ENCODE peak calls at places on chromosomes 6 and 20, in seven cellular contexts. One of them, this sample, is unnamed.

GRCh38 chr6:73728548-73729205 is 32.7 kb downstream of the CD109 start:
- DNase-seq in stimulated activated CD8-positive, alpha-beta memory T cell treated with anti-CD3 and anti-CD28 coated beads, Interleukin-15, amount 100 ng/mL, for 4 hours: no peak
- DNase-seq in brain pericyte: no peak
- DNase-seq in CD4-positive, alpha-beta T cell: no peak
- DNase-seq in NB4: peak; percentile 28
- DNase-seq in EL: no peak
- DNase-seq in NCI-H2171 treated with DMSO at 0.1 percent for 48 hours: no peak
- DNase-seq in this sample: peak; percentile 69

GRCh38 chr20:54995553-54995952 is 520.2 kb downstream of the DOK5 start:
- DNase-seq in NCI-H2171 treated with DMSO at 0.1 percent for 48 hours: no peak
- DNase-seq in NB4: no peak
- DNase-seq in brain pericyte: no peak
- DNase-seq in EL: no peak
- DNase-seq in CD4-positive, alpha-beta T cell: no peak
- DNase-seq in stimulated activated CD8-positive, alpha-beta memory T cell treated with anti-CD3 and anti-CD28 coated beads, Interleukin-15, amount 100 ng/mL, for 4 hours: no peak
- DNase-seq in this sample: no peak

GRCh38 chr6:44735631-44735963 is 348.1 kb downstream of the CDC5L start:
- DNase-seq in NCI-H2171 treated with DMSO at 0.1 percent for 48 hours: no peak
- DNase-seq in brain pericyte: no peak
- DNase-seq in NB4: no peak
- DNase-seq in CD4-positive, alpha-beta T cell: no peak
- DNase-seq in stimulated activated CD8-positive, alpha-beta memory T cell treated with anti-CD3 and anti-CD28 coated beads, Interleukin-15, amount 100 ng/mL, for 4 hours: no peak
- DNase-seq in EL: peak; percentile 81
- DNase-seq in this sample: no peak

GRCh38 chr6:20906938-20907337 is 372.7 kb downstream of the CDKAL1 start:
- DNase-seq in stimulated activated CD8-positive, alpha-beta memory T cell treated with anti-CD3 and anti-CD28 coated beads, Interleukin-15, amount 100 ng/mL, for 4 hours: no peak
- DNase-seq in brain pericyte: peak; percentile 53
- DNase-seq in NCI-H2171 treated with DMSO at 0.1 percent for 48 hours: no peak
- DNase-seq in EL: peak; percentile 38
- DNase-seq in NB4: peak; percentile 82
- DNase-seq in CD4-positive, alpha-beta T cell: no peak
- DNase-seq in this sample: no peak

GRCh38 chr6:169520104-169520503 is 181.7 kb downstream of the WDR27 start:
- DNase-seq in stimulated activated CD8-positive, alpha-beta memory T cell treated with anti-CD3 and anti-CD28 coated beads, Interleukin-15, amount 100 ng/mL, for 4 hours: no peak
- DNase-seq in NB4: no peak
- DNase-seq in brain pericyte: no peak
- DNase-seq in EL: peak; percentile 41
- DNase-seq in CD4-positive, alpha-beta T cell: no peak
- DNase-seq in NCI-H2171 treated with DMSO at 0.1 percent for 48 hours: no peak
- DNase-seq in this sample: no peak

GRCh38 chr6:149508485-149508884 is 23.7 kb upstream of the ZC3H12D start:
- DNase-seq in brain pericyte: no peak
- DNase-seq in NCI-H2171 treated with DMSO at 0.1 percent for 48 hours: no peak
- DNase-seq in EL: no peak
- DNase-seq in NB4: no peak
- DNase-seq in stimulated activated CD8-positive, alpha-beta memory T cell treated with anti-CD3 and anti-CD28 coated beads, Interleukin-15, amount 100 ng/mL, for 4 hours: no peak
- DNase-seq in CD4-positive, alpha-beta T cell: no peak
- DNase-seq in this sample: no peak

GRCh38 chr6:21612067-21612745 is 18.7 kb downstream of the SOX4 start:
- DNase-seq in CD4-positive, alpha-beta T cell: no peak
- DNase-seq in NB4: no peak
- DNase-seq in NCI-H2171 treated with DMSO at 0.1 percent for 48 hours: peak; percentile 92
- DNase-seq in brain pericyte: no peak
- DNase-seq in stimulated activated CD8-positive, alpha-beta memory T cell treated with anti-CD3 and anti-CD28 coated beads, Interleukin-15, amount 100 ng/mL, for 4 hours: no peak
- DNase-seq in EL: no peak
- DNase-seq in this sample: no peak

GRCh38 chr6:131054392-131055250 is 8.4 kb downstream of the EPB41L2 start:
- DNase-seq in EL: peak; percentile 78
- DNase-seq in brain pericyte: no peak
- DNase-seq in NB4: no peak
- DNase-seq in NCI-H2171 treated with DMSO at 0.1 percent for 48 hours: no peak
- DNase-seq in CD4-positive, alpha-beta T cell: no peak
- DNase-seq in stimulated activated CD8-positive, alpha-beta memory T cell treated with anti-CD3 and anti-CD28 coated beads, Interleukin-15, amount 100 ng/mL, for 4 hours: no peak
- DNase-seq in this sample: no peak

GRCh38 chr6:93701526-93701925 is 282.2 kb upstream of the EPHA7 start:
- DNase-seq in CD4-positive, alpha-beta T cell: no peak
- DNase-seq in NCI-H2171 treated with DMSO at 0.1 percent for 48 hours: no peak
- DNase-seq in NB4: no peak
- DNase-seq in brain pericyte: no peak
- DNase-seq in EL: no peak
- DNase-seq in stimulated activated CD8-positive, alpha-beta memory T cell treated with anti-CD3 and anti-CD28 coated beads, Interleukin-15, amount 100 ng/mL, for 4 hours: no peak
- DNase-seq in this sample: no peak

GRCh38 chr6:141326426-141326825 is 806.3 kb upstream of the GJE1 start:
- DNase-seq in NB4: peak; percentile 44
- DNase-seq in EL: peak; percentile 98
- DNase-seq in CD4-positive, alpha-beta T cell: peak; percentile 4
- DNase-seq in brain pericyte: peak; percentile 89
- DNase-seq in stimulated activated CD8-positive, alpha-beta memory T cell treated with anti-CD3 and anti-CD28 coated beads, Interleukin-15, amount 100 ng/mL, for 4 hours: peak; percentile 7
- DNase-seq in NCI-H2171 treated with DMSO at 0.1 percent for 48 hours: no peak
- DNase-seq in this sample: no peak

GRCh38 chr6:152233547-152234320 is 403.4 kb downstream of the SYNE1 start:
- DNase-seq in CD4-positive, alpha-beta T cell: no peak
- DNase-seq in EL: no peak
- DNase-seq in NCI-H2171 treated with DMSO at 0.1 percent for 48 hours: no peak
- DNase-seq in stimulated activated CD8-positive, alpha-beta memory T cell treated with anti-CD3 and anti-CD28 coated beads, Interleukin-15, amount 100 ng/mL, for 4 hours: no peak
- DNase-seq in brain pericyte: no peak
- DNase-seq in NB4: no peak
- DNase-seq in this sample: no peak

GRCh38 chr6:149716584-149716983 is 1.3 kb downstream of the LATS1 start:
- DNase-seq in stimulated activated CD8-positive, alpha-beta memory T cell treated with anti-CD3 and anti-CD28 coated beads, Interleukin-15, amount 100 ng/mL, for 4 hours: no peak
- DNase-seq in NB4: peak; percentile 19
- DNase-seq in CD4-positive, alpha-beta T cell: no peak
- DNase-seq in brain pericyte: no peak
- DNase-seq in NCI-H2171 treated with DMSO at 0.1 percent for 48 hours: no peak
- DNase-seq in EL: peak; percentile 15
- DNase-seq in this sample: peak; percentile 21

GRCh38 chr6:17851001-17851719 is 136.3 kb downstream of the KIF13A start:
- DNase-seq in NB4: no peak
- DNase-seq in stimulated activated CD8-positive, alpha-beta memory T cell treated with anti-CD3 and anti-CD28 coated beads, Interleukin-15, amount 100 ng/mL, for 4 hours: no peak
- DNase-seq in brain pericyte: no peak
- DNase-seq in NCI-H2171 treated with DMSO at 0.1 percent for 48 hours: no peak
- DNase-seq in EL: peak; percentile 9
- DNase-seq in CD4-positive, alpha-beta T cell: no peak
- DNase-seq in this sample: no peak

GRCh38 chr20:19022791-19023448 is 189.5 kb upstream of the SLC24A3 start:
- DNase-seq in NCI-H2171 treated with DMSO at 0.1 percent for 48 hours: peak; percentile 21
- DNase-seq in EL: no peak
- DNase-seq in CD4-positive, alpha-beta T cell: no peak
- DNase-seq in brain pericyte: no peak
- DNase-seq in NB4: no peak
- DNase-seq in stimulated activated CD8-positive, alpha-beta memory T cell treated with anti-CD3 and anti-CD28 coated beads, Interleukin-15, amount 100 ng/mL, for 4 hours: no peak
- DNase-seq in this sample: no peak

GRCh38 chr20:17985388-17986018 is 16.7 kb downstream of the MGME1 start:
- DNase-seq in EL: no peak
- DNase-seq in stimulated activated CD8-positive, alpha-beta memory T cell treated with anti-CD3 and anti-CD28 coated beads, Interleukin-15, amount 100 ng/mL, for 4 hours: no peak
- DNase-seq in NB4: no peak
- DNase-seq in brain pericyte: no peak
- DNase-seq in CD4-positive, alpha-beta T cell: no peak
- DNase-seq in NCI-H2171 treated with DMSO at 0.1 percent for 48 hours: no peak
- DNase-seq in this sample: no peak

GRCh38 chr6:157823523-157824370 is 701 bp downstream of the SNX9 start:
- DNase-seq in NCI-H2171 treated with DMSO at 0.1 percent for 48 hours: peak; percentile 72
- DNase-seq in stimulated activated CD8-positive, alpha-beta memory T cell treated with anti-CD3 and anti-CD28 coated beads, Interleukin-15, amount 100 ng/mL, for 4 hours: peak; percentile 41
- DNase-seq in brain pericyte: no peak
- DNase-seq in EL: peak; percentile 58
- DNase-seq in NB4: peak; percentile 69
- DNase-seq in CD4-positive, alpha-beta T cell: peak; percentile 51
- DNase-seq in this sample: peak; percentile 45

GRCh38 chr6:3913077-3913957 is 64.1 kb downstream of the FAM50B start:
- DNase-seq in EL: peak; percentile 99
- DNase-seq in brain pericyte: peak; percentile 59
- DNase-seq in NB4: no peak
- DNase-seq in stimulated activated CD8-positive, alpha-beta memory T cell treated with anti-CD3 and anti-CD28 coated beads, Interleukin-15, amount 100 ng/mL, for 4 hours: no peak
- DNase-seq in NCI-H2171 treated with DMSO at 0.1 percent for 48 hours: peak; percentile 18
- DNase-seq in CD4-positive, alpha-beta T cell: no peak
- DNase-seq in this sample: no peak

GRCh38 chr6:42742116-42742894 is 3.6 kb downstream of the TBCC start:
- DNase-seq in EL: peak; percentile 24
- DNase-seq in NCI-H2171 treated with DMSO at 0.1 percent for 48 hours: peak; percentile 100
- DNase-seq in brain pericyte: no peak
- DNase-seq in CD4-positive, alpha-beta T cell: no peak
- DNase-seq in NB4: peak; percentile 27
- DNase-seq in stimulated activated CD8-positive, alpha-beta memory T cell treated with anti-CD3 and anti-CD28 coated beads, Interleukin-15, amount 100 ng/mL, for 4 hours: no peak
- DNase-seq in this sample: peak; percentile 88

GRCh38 chr6:144158133-144158532 is 7.8 kb downstream of the STX11 start:
- DNase-seq in stimulated activated CD8-positive, alpha-beta memory T cell treated with anti-CD3 and anti-CD28 coated beads, Interleukin-15, amount 100 ng/mL, for 4 hours: no peak
- DNase-seq in EL: peak; percentile 98
- DNase-seq in NCI-H2171 treated with DMSO at 0.1 percent for 48 hours: no peak
- DNase-seq in NB4: no peak
- DNase-seq in CD4-positive, alpha-beta T cell: no peak
- DNase-seq in brain pericyte: no peak
- DNase-seq in this sample: no peak

GRCh38 chr6:131731224-131731623 is 20.4 kb upstream of the CTAGE9 start:
- DNase-seq in CD4-positive, alpha-beta T cell: no peak
- DNase-seq in NB4: no peak
- DNase-seq in EL: no peak
- DNase-seq in stimulated activated CD8-positive, alpha-beta memory T cell treated with anti-CD3 and anti-CD28 coated beads, Interleukin-15, amount 100 ng/mL, for 4 hours: no peak
- DNase-seq in brain pericyte: no peak
- DNase-seq in NCI-H2171 treated with DMSO at 0.1 percent for 48 hours: no peak
- DNase-seq in this sample: no peak

GRCh38 chr20:2353231-2353630 is 27.5 kb upstream of the TGM6 start:
- DNase-seq in stimulated activated CD8-positive, alpha-beta memory T cell treated with anti-CD3 and anti-CD28 coated beads, Interleukin-15, amount 100 ng/mL, for 4 hours: no peak
- DNase-seq in NCI-H2171 treated with DMSO at 0.1 percent for 48 hours: no peak
- DNase-seq in EL: no peak
- DNase-seq in NB4: peak; percentile 50
- DNase-seq in CD4-positive, alpha-beta T cell: no peak
- DNase-seq in brain pericyte: no peak
- DNase-seq in this sample: no peak